ENCODE peak calls at places on chromosome 9, in nine cellular contexts. R, H, V, D, G, T, Q, S and M are unnamed samples.

GRCh38 chr9:83680233-83680632 is 27.5 kb downstream of the UBQLN1 start:
- DNase-seq in T (no peak), S (no peak), H (no peak), V (no peak), Q (no peak), R (no peak), D (no peak), G (no peak), M (no peak)

GRCh38 chr9:81445331-81445921 is 243.9 kb downstream of the TLE1 start:
- DNase-seq in T (no peak), D (no peak), R (no peak), H (no peak), V (no peak), S (no peak), G (no peak), Q (no peak), M (no peak)

GRCh38 chr9:93452710-93453046 is 703 bp downstream of the FAM120AOS start:
- DNase-seq in G (no peak), S (no peak), D (no peak), Q (no peak), T (no peak), R (no peak), H (peak; percentile 53), V (peak; percentile 58), M (no peak)

GRCh38 chr9:132239999-132240859 is 78.4 kb downstream of the NTNG2 start:
- DNase-seq in S (peak; percentile 64), V (no peak), G (no peak), T (no peak), H (no peak), D (no peak), R (no peak), Q (no peak), M (no peak)

GRCh38 chr9:87713278-87713989 is 12.5 kb upstream of the CTSL start:
- DNase-seq in D (peak; percentile 94), V (peak; percentile 88), Q (peak; percentile 83), R (no peak), H (no peak), S (peak; percentile 89), T (peak; percentile 99), G (peak; percentile 62), M (peak; percentile 81)

GRCh38 chr9:5500441-5501235 is 9.7 kb upstream of the PDCD1LG2 start:
- DNase-seq in S (no peak), D (no peak), Q (no peak), V (peak; percentile 80), R (no peak), G (no peak), T (peak; percentile 78), H (no peak), M (no peak)

GRCh38 chr9:624935-625505 is 216.5 kb upstream of the DMRT1 start:
- DNase-seq in R (no peak), D (no peak), Q (no peak), V (no peak), T (no peak), H (no peak), S (no peak), G (no peak), M (no peak)

GRCh38 chr9:77826621-77827020 is 178.5 kb upstream of the GNA14 start:
- DNase-seq in T (no peak), G (no peak), V (no peak), H (no peak), D (no peak), R (no peak), Q (no peak), S (no peak), M (no peak)

GRCh38 chr9:20783057-20784038 is 99.3 kb downstream of the FOCAD start:
- DNase-seq in R (no peak), T (no peak), S (no peak), V (no peak), G (no peak), H (no peak), D (no peak), Q (no peak), M (no peak)